ENCODE peak calls at places on chromosomes 1 and 21, in seven cellular contexts. T is DMS153; P is T-cell; Q is brain microvascular endothelial cell; V is activated naive CD4-positive, alpha-beta T cell; A is KG1; R is stimulated activated CD4-positive, alpha-beta T cell treated with anti-CD3 and anti-CD28 coated beads, TNF-alpha, amount 100 ng/mL, for 4 hours. Z is an unnamed sample.

GRCh38 chr1:13494712-13495111 is 19.1 kb downstream of the LRRC38 start:
- DNase-seq in P (no peak), T (no peak), V (no peak), R (no peak), A (no peak), Q (no peak), Z (no peak)

GRCh38 chr1:12697406-12697805 is 18.5 kb upstream of the AADACL3 start:
- DNase-seq in V (no peak), P (no peak), R (no peak), A (no peak), Q (no peak), T (no peak), Z (peak)

GRCh38 chr1:89870998-89871397 is 50.2 kb downstream of the LRRC8D start:
- DNase-seq in T (no peak), V (no peak), Q (no peak), P (no peak), A (no peak), R (no peak), Z (no peak)

GRCh38 chr1:226638001-226638601 is 89.5 kb downstream of the STUM start:
- DNase-seq in P (no peak), T (no peak), V (no peak), Q (no peak), R (no peak), A (no peak), Z (no peak)

GRCh38 chr21:15221799-15222386 is 157.1 kb upstream of the NRIP1 start:
- DNase-seq in P (no peak), A (no peak), Q (peak), V (no peak), T (peak), R (no peak), Z (peak)

GRCh38 chr1:21539933-21540332 is 30.7 kb downstream of the ALPL start:
- DNase-seq in A (no peak), V (no peak), Q (peak), R (no peak), P (no peak), T (no peak), Z (no peak)

GRCh38 chr1:229874609-229875008 is 192.4 kb upstream of the GALNT2 start:
- DNase-seq in Q (no peak), A (no peak), V (no peak), T (no peak), P (no peak), R (no peak), Z (no peak)

GRCh38 chr21:18759751-18760161 is 356.2 kb upstream of the TMPRSS15 start:
- DNase-seq in P (no peak), V (no peak), Q (no peak), A (no peak), T (no peak), R (no peak), Z (no peak)

GRCh38 chr1:53715478-53715877 is 23.5 kb downstream of the GLIS1 start:
- DNase-seq in Q (peak), R (no peak), P (no peak), T (no peak), A (no peak), V (no peak), Z (no peak)

GRCh38 chr1:185681034-185681633 is 53.1 kb upstream of the HMCN1 start:
- DNase-seq in T (peak), V (no peak), A (no peak), R (no peak), Q (peak), P (no peak), Z (peak)

GRCh38 chr1:31181515-31182343 is 58.0 kb downstream of the NKAIN1 start:
- DNase-seq in V (peak), R (peak), A (no peak), P (peak), Q (peak), T (no peak), Z (peak)